ENCODE peak calls at places on chromosomes 4 and X, in four cellular contexts. One of them, this sample, is unnamed.

GRCh38 chrX:21382715-21383114 is 8.5 kb downstream of the CNKSR2 start:
- DNase-seq in hepatocyte: no peak
- DNase-seq in GM10248: no peak
- DNase-seq in RWPE1: no peak
- DNase-seq in this sample: no peak

GRCh38 chr4:118351851-118352827 is 664 bp downstream of the PRSS12 start:
- DNase-seq in hepatocyte: peak
- DNase-seq in GM10248: peak
- DNase-seq in RWPE1: peak
- DNase-seq in this sample: peak

GRCh38 chrX:9102956-9103355 is 69.0 kb upstream of the FAM9B start:
- DNase-seq in hepatocyte: no peak
- DNase-seq in GM10248: no peak
- DNase-seq in RWPE1: no peak
- DNase-seq in this sample: no peak

GRCh38 chr4:8215001-8215427 is 15.9 kb downstream of the SH3TC1 start:
- DNase-seq in hepatocyte: peak
- DNase-seq in GM10248: no peak
- DNase-seq in RWPE1: no peak
- DNase-seq in this sample: no peak

GRCh38 chr4:47704693-47705325 is 133.1 kb downstream of the CORIN start:
- DNase-seq in hepatocyte: peak
- DNase-seq in GM10248: peak
- DNase-seq in RWPE1: peak
- DNase-seq in this sample: peak

GRCh38 chr4:19300213-19300612 is 951.5 kb upstream of the SLIT2 start:
- DNase-seq in hepatocyte: no peak
- DNase-seq in GM10248: no peak
- DNase-seq in RWPE1: no peak
- DNase-seq in this sample: no peak

GRCh38 chr4:86543560-86544312 is 50.4 kb upstream of the PTPN13 start:
- DNase-seq in hepatocyte: no peak
- DNase-seq in GM10248: no peak
- DNase-seq in RWPE1: no peak
- DNase-seq in this sample: no peak

GRCh38 chrX:51894697-51895336 is 1.4 kb downstream of the MAGED1 start:
- DNase-seq in hepatocyte: peak
- DNase-seq in GM10248: peak
- DNase-seq in RWPE1: no peak
- DNase-seq in this sample: peak

GRCh38 chr4:122652379-122652778 is 31.5 kb upstream of the IL21 start:
- DNase-seq in hepatocyte: peak
- DNase-seq in GM10248: peak
- DNase-seq in RWPE1: peak
- DNase-seq in this sample: peak

GRCh38 chr4:177696438-177696966 is 254.3 kb upstream of the AGA start:
- DNase-seq in hepatocyte: peak
- DNase-seq in GM10248: no peak
- DNase-seq in RWPE1: no peak
- DNase-seq in this sample: no peak

GRCh38 chr4:78775278-78776030 is 696 bp upstream of the BMP2K start:
- DNase-seq in hepatocyte: peak
- DNase-seq in GM10248: peak
- DNase-seq in RWPE1: peak
- DNase-seq in this sample: peak

GRCh38 chr4:152515678-152516077 is 20.2 kb downstream of the FBXW7 start:
- DNase-seq in hepatocyte: no peak
- DNase-seq in GM10248: no peak
- DNase-seq in RWPE1: peak
- DNase-seq in this sample: no peak

GRCh38 chr4:98873059-98873458 is 55.9 kb downstream of the EIF4E start:
- DNase-seq in hepatocyte: no peak
- DNase-seq in GM10248: no peak
- DNase-seq in RWPE1: no peak
- DNase-seq in this sample: no peak

GRCh38 chr4:15164571-15164970 is 162.3 kb downstream of the CPEB2 start:
- DNase-seq in hepatocyte: no peak
- DNase-seq in GM10248: no peak
- DNase-seq in RWPE1: no peak
- DNase-seq in this sample: no peak

GRCh38 chr4:19285146-19285545 is 966.6 kb upstream of the SLIT2 start:
- DNase-seq in hepatocyte: no peak
- DNase-seq in GM10248: no peak
- DNase-seq in RWPE1: no peak
- DNase-seq in this sample: no peak

GRCh38 chrX:11591712-11592351 is 73.9 kb downstream of the ARHGAP6 start:
- DNase-seq in hepatocyte: no peak
- DNase-seq in GM10248: no peak
- DNase-seq in RWPE1: no peak
- DNase-seq in this sample: no peak

GRCh38 chr4:13601060-13601459 is 26.5 kb downstream of the BOD1L1 start:
- DNase-seq in hepatocyte: no peak
- DNase-seq in GM10248: peak
- DNase-seq in RWPE1: no peak
- DNase-seq in this sample: no peak

GRCh38 chr4:153488006-153488718 is 22.0 kb downstream of the TMEM131L start:
- DNase-seq in hepatocyte: no peak
- DNase-seq in GM10248: peak
- DNase-seq in RWPE1: no peak
- DNase-seq in this sample: no peak

GRCh38 chrX:15761564-15762191 is 23.6 kb downstream of the CA5B start:
- DNase-seq in hepatocyte: peak
- DNase-seq in GM10248: peak
- DNase-seq in RWPE1: peak
- DNase-seq in this sample: peak

GRCh38 chr4:7719354-7720174 is 220.1 kb downstream of the AFAP1 start:
- DNase-seq in hepatocyte: peak
- DNase-seq in GM10248: peak
- DNase-seq in RWPE1: peak
- DNase-seq in this sample: peak

GRCh38 chr4:135227842-135228241 is 1026.3 kb upstream of the PABPC4L start:
- DNase-seq in hepatocyte: no peak
- DNase-seq in GM10248: no peak
- DNase-seq in RWPE1: no peak
- DNase-seq in this sample: no peak

GRCh38 chr4:89765966-89766365 is 71.0 kb downstream of the SNCA start:
- DNase-seq in hepatocyte: no peak
- DNase-seq in GM10248: no peak
- DNase-seq in RWPE1: peak
- DNase-seq in this sample: no peak

GRCh38 chrX:7091923-7092322 is 55.6 kb upstream of the STS start:
- DNase-seq in hepatocyte: no peak
- DNase-seq in GM10248: no peak
- DNase-seq in RWPE1: no peak
- DNase-seq in this sample: no peak

GRCh38 chr4:174375422-174375821 is 91.7 kb downstream of the CEP44 start:
- DNase-seq in hepatocyte: no peak
- DNase-seq in GM10248: no peak
- DNase-seq in RWPE1: no peak
- DNase-seq in this sample: no peak

GRCh38 chr4:154344686-154345085 is 146.9 kb downstream of the DCHS2 start:
- DNase-seq in hepatocyte: no peak
- DNase-seq in GM10248: peak
- DNase-seq in RWPE1: no peak
- DNase-seq in this sample: no peak

GRCh38 chrX:152632445-152633097 is 5.1 kb upstream of the GABRQ start:
- DNase-seq in hepatocyte: peak
- DNase-seq in GM10248: no peak
- DNase-seq in RWPE1: peak
- DNase-seq in this sample: peak

GRCh38 chr4:153115322-153116100 is 88.7 kb upstream of the TRIM2 start:
- DNase-seq in hepatocyte: peak
- DNase-seq in GM10248: no peak
- DNase-seq in RWPE1: peak
- DNase-seq in this sample: no peak

DNA sequence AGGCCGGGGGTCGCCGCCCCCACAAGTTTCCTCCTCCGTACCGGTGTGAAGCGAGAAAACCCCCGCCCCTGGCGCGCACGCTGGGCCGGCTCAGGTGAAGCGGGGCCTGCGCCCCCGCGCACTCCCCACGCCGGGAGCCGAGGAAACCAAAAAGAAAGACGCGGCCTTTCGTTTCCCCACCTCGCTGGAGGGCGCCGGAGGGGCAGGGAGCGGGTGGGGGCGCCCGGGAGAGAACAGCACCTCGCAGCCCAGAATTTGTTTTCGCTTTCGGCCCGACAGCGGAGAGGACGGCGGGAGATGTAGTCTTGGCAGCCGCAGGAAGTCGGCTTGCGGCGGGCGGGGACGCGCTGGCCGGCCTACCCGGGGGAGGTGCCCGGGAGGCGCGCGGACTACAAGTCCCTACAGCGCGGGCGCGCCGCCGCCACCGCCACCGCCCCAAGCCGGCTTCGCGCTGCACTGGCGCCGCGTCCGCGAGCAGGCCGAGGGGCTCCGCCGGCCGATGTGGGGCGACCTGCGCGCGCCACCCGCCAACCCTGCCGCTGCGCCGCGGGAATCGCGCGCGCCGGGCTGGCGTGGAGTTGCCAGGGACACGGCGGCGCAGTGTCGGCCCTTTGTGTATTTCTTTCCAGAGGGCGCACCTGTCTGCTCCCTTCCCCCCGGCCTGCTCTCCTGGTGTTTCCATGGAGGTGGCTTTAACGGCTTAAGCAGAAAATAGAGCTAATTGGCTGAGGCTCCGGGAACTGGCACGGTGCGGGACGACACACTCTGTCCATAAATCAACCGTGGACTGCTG is at the start of gene OTUD4:
- DNase-seq in hepatocyte: peak
- DNase-seq in GM10248: peak
- DNase-seq in RWPE1: peak
- DNase-seq in this sample: peak
- TF ChIP-seq CTCF in hepatocyte: peak
- TF ChIP-seq CTCF in GM10248: peak
- TF ChIP-seq CTCF in RWPE1: peak
- TF ChIP-seq CTCF in this sample: no peak

GRCh38 chr4:102299708-102300107 is 45.6 kb downstream of the SLC39A8 start:
- DNase-seq in hepatocyte: peak
- DNase-seq in GM10248: peak
- DNase-seq in RWPE1: peak
- DNase-seq in this sample: peak
- TF ChIP-seq CTCF in hepatocyte: peak
- TF ChIP-seq CTCF in GM10248: peak
- TF ChIP-seq CTCF in RWPE1: peak
- TF ChIP-seq CTCF in this sample: peak

GRCh38 chr4:145520172-145520571 is 38.5 kb downstream of the SMAD1 start:
- DNase-seq in hepatocyte: no peak
- DNase-seq in GM10248: no peak
- DNase-seq in RWPE1: no peak
- DNase-seq in this sample: no peak
- TF ChIP-seq CTCF in hepatocyte: no peak
- TF ChIP-seq CTCF in GM10248: no peak
- TF ChIP-seq CTCF in RWPE1: no peak
- TF ChIP-seq CTCF in this sample: no peak

DNA sequence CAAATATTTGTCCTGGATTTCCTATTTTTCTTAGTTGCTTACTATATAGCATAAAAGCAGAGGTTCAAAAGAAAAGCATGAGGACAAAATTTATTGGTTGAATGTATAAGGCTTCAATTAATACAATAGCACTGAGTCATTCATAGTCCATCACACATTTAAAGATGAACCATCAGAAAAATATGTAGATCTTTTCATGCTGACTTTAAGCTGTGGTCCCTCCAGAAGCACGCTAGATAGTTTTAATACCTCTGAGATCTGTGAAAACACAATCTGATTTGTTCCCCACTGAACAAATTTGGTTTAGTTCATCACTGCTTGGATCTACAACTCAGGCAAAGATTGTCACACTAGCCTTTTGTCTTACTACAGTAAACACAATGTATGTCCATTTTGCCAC is 377.2 kb upstream of the ANXA10 start:
- DNase-seq in hepatocyte: no peak
- DNase-seq in GM10248: no peak
- DNase-seq in RWPE1: no peak
- DNase-seq in this sample: no peak
- TF ChIP-seq CTCF in hepatocyte: no peak
- TF ChIP-seq CTCF in GM10248: no peak
- TF ChIP-seq CTCF in RWPE1: no peak
- TF ChIP-seq CTCF in this sample: no peak

DNA sequence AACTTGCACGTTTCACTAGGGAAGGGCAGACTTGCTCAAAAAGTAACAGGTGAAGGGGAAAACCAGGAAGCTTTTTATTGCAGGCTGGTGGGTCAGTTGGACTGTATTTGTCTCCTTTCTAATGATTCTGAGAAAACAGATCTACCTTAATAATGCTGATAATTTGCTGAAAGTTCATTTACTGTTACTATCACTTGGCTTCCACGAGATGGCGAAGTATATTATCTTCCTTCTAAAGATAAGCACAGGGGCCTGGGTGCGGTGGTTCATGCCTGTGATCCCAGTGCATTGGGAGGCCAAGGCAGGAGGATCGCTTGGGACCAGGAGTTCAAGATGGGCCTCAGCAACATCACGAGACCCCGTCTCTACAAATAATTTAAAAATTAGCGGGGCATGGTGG is 16.4 kb downstream of the CCKAR start:
- DNase-seq in hepatocyte: no peak
- DNase-seq in GM10248: no peak
- DNase-seq in RWPE1: no peak
- DNase-seq in this sample: no peak
- TF ChIP-seq CTCF in hepatocyte: no peak
- TF ChIP-seq CTCF in GM10248: no peak
- TF ChIP-seq CTCF in RWPE1: no peak
- TF ChIP-seq CTCF in this sample: no peak

GRCh38 chr4:169107528-169107927 is 97.5 kb upstream of the CBR4 start:
- DNase-seq in hepatocyte: no peak
- DNase-seq in GM10248: no peak
- DNase-seq in RWPE1: no peak
- DNase-seq in this sample: no peak
- TF ChIP-seq CTCF in hepatocyte: no peak
- TF ChIP-seq CTCF in GM10248: no peak
- TF ChIP-seq CTCF in RWPE1: no peak
- TF ChIP-seq CTCF in this sample: no peak

GRCh38 chrX:25277574-25277973 is 261.8 kb upstream of the ARX start:
- DNase-seq in hepatocyte: no peak
- DNase-seq in GM10248: no peak
- DNase-seq in RWPE1: no peak
- DNase-seq in this sample: no peak

GRCh38 chrX:25278341-25278740 is 262.6 kb upstream of the ARX start:
- DNase-seq in hepatocyte: no peak
- DNase-seq in GM10248: no peak
- DNase-seq in RWPE1: no peak
- DNase-seq in this sample: no peak

GRCh38 chrX:25275159-25275558 is 259.4 kb upstream of the ARX start:
- DNase-seq in hepatocyte: no peak
- DNase-seq in GM10248: no peak
- DNase-seq in RWPE1: no peak
- DNase-seq in this sample: no peak
- TF ChIP-seq CTCF in hepatocyte: no peak
- TF ChIP-seq CTCF in GM10248: no peak
- TF ChIP-seq CTCF in RWPE1: no peak
- TF ChIP-seq CTCF in this sample: no peak

DNA sequence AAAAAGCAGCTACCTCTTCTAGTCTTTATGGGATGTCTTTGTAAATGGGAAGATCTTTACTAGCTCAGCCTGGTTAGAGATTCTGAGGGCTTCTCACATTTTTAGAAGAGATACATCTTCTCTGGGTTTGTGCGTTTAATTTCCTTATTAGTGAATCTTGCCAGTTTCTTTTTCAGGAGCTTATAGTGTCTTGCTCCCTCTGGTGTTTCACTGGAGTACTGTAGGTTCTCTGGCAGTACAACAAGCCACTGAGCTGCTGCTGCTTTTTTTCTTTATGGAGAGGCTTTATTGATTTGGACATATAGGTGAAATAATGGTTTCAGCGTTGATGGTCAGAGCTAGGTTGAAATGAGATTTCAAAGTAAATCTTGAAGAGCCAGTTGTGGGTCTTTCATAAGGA is 82.9 kb downstream of the LAS1L start:
- DNase-seq in hepatocyte: peak
- DNase-seq in GM10248: peak
- DNase-seq in RWPE1: peak
- DNase-seq in this sample: peak
- TF ChIP-seq CTCF in hepatocyte: peak
- TF ChIP-seq CTCF in GM10248: peak
- TF ChIP-seq CTCF in RWPE1: peak
- TF ChIP-seq CTCF in this sample: peak

This sample was measured in endothelial cell.